ENCODE peak calls at places on chromosome X, in six cellular contexts. X, I, A, W, Y and M are unnamed samples.

GRCh38 chrX:31098081-31098480 is 26.2 kb upstream of the FTHL17 start:
- DNase-seq in A (no peak), Y (no peak), I (no peak), W (no peak), X (no peak), M (no peak)

GRCh38 chrX:19721726-19722370 is 165.6 kb downstream of the SH3KBP1 start:
- DNase-seq in A (no peak), X (peak), Y (no peak), I (peak), W (peak), M (no peak)

GRCh38 chrX:103344606-103345005 is 11.7 kb upstream of the TCEAL9 start:
- DNase-seq in W (no peak), X (no peak), A (no peak), I (no peak), Y (no peak), M (no peak)

GRCh38 chrX:42420431-42420830 is 357.5 kb downstream of the PPP1R2C start:
- DNase-seq in Y (no peak), I (no peak), A (no peak), X (no peak), W (no peak), M (no peak)

GRCh38 chrX:368811-369562 is 17.7 kb downstream of the PPP2R3B start:
- DNase-seq in W (no peak), Y (no peak), A (no peak), X (peak), I (no peak), M (no peak)

GRCh38 chrX:102712967-102713677 is 874 bp downstream of the GPRASP2 start:
- DNase-seq in I (peak), X (peak), W (peak), Y (no peak), A (no peak), M (no peak)

GRCh38 chrX:21638311-21638710 is 19.8 kb downstream of the KLHL34 start:
- DNase-seq in I (no peak), Y (no peak), A (no peak), W (no peak), X (peak), M (no peak)

GRCh38 chrX:50430917-50431316 is 39.7 kb downstream of the DGKK start:
- DNase-seq in I (no peak), A (no peak), X (no peak), Y (no peak), W (no peak), M (no peak)

GRCh38 chrX:138872537-138872936 is 161.0 kb upstream of the FGF13 start:
- DNase-seq in I (no peak), X (no peak), A (no peak), W (no peak), Y (no peak), M (no peak)

GRCh38 chrX:133544105-133544504 is 128.8 kb upstream of the GPC4 start:
- DNase-seq in X (peak), A (no peak), W (no peak), Y (no peak), I (no peak), M (no peak)

GRCh38 chrX:3226087-3226486 is 120.4 kb downstream of the MXRA5 start:
- DNase-seq in A (no peak), X (no peak), I (no peak), W (no peak), Y (no peak), M (no peak)

GRCh38 chrX:120514236-120514635 is 45.1 kb upstream of the LAMP2 start:
- DNase-seq in A (no peak), W (no peak), X (peak), I (no peak), Y (no peak), M (peak)

GRCh38 chrX:136259543-136259942 is 8.3 kb upstream of the MAP7D3 start:
- DNase-seq in X (peak), A (no peak), W (no peak), Y (no peak), I (no peak), M (no peak)

GRCh38 chrX:15384304-15384703 is at the start of gene VEGFD:
- DNase-seq in X (peak), I (no peak), Y (no peak), W (no peak), A (no peak), M (no peak)

GRCh38 chrX:74540635-74541249 is 73.7 kb downstream of the RLIM start:
- DNase-seq in I (no peak), Y (no peak), W (no peak), A (no peak), X (no peak), M (no peak)

GRCh38 chrX:4485917-4486316 is 772.5 kb upstream of the PRKX start:
- DNase-seq in Y (no peak), A (no peak), I (no peak), X (no peak), W (no peak), M (no peak)

GRCh38 chrX:132409780-132410556 is 78.9 kb downstream of the MBNL3 start:
- DNase-seq in X (no peak), A (no peak), W (no peak), I (no peak), Y (no peak), M (no peak)

GRCh38 chrX:13716905-13717304 is 17.5 kb downstream of the TRAPPC2 start:
- DNase-seq in Y (no peak), A (no peak), W (no peak), I (no peak), X (no peak), M (no peak)

GRCh38 chrX:117957128-117957527 is 159.5 kb downstream of the KLHL13 start:
- DNase-seq in X (no peak), I (no peak), A (no peak), Y (no peak), W (no peak), M (no peak)

GRCh38 chrX:129736491-129736890 is 2.3 kb upstream of the XPNPEP2 start:
- DNase-seq in X (no peak), A (no peak), I (no peak), W (no peak), Y (no peak), M (no peak)

GRCh38 chrX:8738588-8739189 is 6.8 kb upstream of the ANOS1 start:
- DNase-seq in X (no peak), Y (no peak), I (no peak), W (peak), A (peak), M (no peak)

GRCh38 chrX:39313149-39313548 is 511.9 kb downstream of the MID1IP1 start:
- DNase-seq in I (no peak), Y (no peak), A (no peak), X (no peak), W (no peak), M (no peak)

GRCh38 chrX:13650318-13650717 is 2.6 kb upstream of the TCEANC start:
- DNase-seq in X (no peak), Y (no peak), A (no peak), W (no peak), I (no peak), M (no peak)

GRCh38 chrX:53440631-53441517 is 6.7 kb upstream of the HSD17B10 start:
- DNase-seq in A (no peak), Y (no peak), I (peak), W (peak), X (peak), M (no peak)